ENCODE peak calls at places on chromosomes 5 and 9, in ten cellular contexts. V is ovary, O is astrocyte, A is pancreas, X is K562, L is psoas muscle, P is Panc1, R is IMR-90, C is spleen, M is PC-9. J is an unnamed sample. For H3K4me1, the result is how much of the 10 kb centered on the place peaks cover.

GRCh38 chr5:176648467-176649194 is 1.3 kb downstream of the TSPAN17 start:
- DNase-seq in V (no peak), O (no peak), A (no peak), X (peak), L (no peak), P (no peak), R (no peak), C (peak), M (no peak), J (no peak)

GRCh38 chr5:42811591-42812392 is at the start of gene SELENOP:
- DNase-seq in V (peak), O (no peak), A (peak), X (peak), L (peak), P (peak), R (no peak), C (no peak), M (peak), J (no peak)

GRCh38 chr5:93193756-93194155 is 387.3 kb downstream of the NR2F1-AS1 start:
- DNase-seq in V (no peak), O (peak), A (no peak), X (no peak), L (no peak), P (no peak), R (peak), C (no peak), M (no peak), J (no peak)

GRCh38 chr9:69168709-69169217 is 5.3 kb upstream of the TJP2 start:
- DNase-seq in V (no peak), O (peak), A (no peak), X (peak), L (no peak), P (no peak), R (peak), C (peak), M (peak), J (no peak)

GRCh38 chr5:77305222-77305846 is 94.9 kb downstream of the PDE8B start:
- DNase-seq in V (no peak), O (no peak), A (no peak), X (no peak), L (no peak), P (no peak), R (no peak), C (no peak), M (peak), J (no peak)

GRCh38 chr5:82526540-82526939 is 248.4 kb upstream of the RPS23 start:
- DNase-seq in V (no peak), O (no peak), A (no peak), X (no peak), L (no peak), P (no peak), R (no peak), C (no peak), M (no peak), J (no peak)

GRCh38 chr9:69937358-69937757 is 106.3 kb upstream of the MAMDC2 start:
- DNase-seq in V (no peak), O (no peak), A (no peak), X (peak), L (no peak), P (no peak), R (peak), C (no peak), M (no peak), J (no peak)

GRCh38 chr5:136435951-136436544 is 70.7 kb upstream of the TRPC7 start:
- DNase-seq in V (no peak), O (no peak), A (no peak), X (no peak), L (no peak), P (no peak), R (no peak), C (no peak), M (no peak), J (no peak)

GRCh38 chr5:150624334-150625163 is 15.9 kb upstream of the SYNPO start:
- DNase-seq in V (peak), O (no peak), A (peak), X (peak), L (peak), P (no peak), R (no peak), C (no peak), M (no peak), J (peak)

GRCh38 chr5:108919591-108920326 is 172.1 kb downstream of the FER start:
- DNase-seq in V (no peak), O (no peak), A (no peak), X (no peak), L (no peak), P (no peak), R (no peak), C (no peak), M (no peak), J (no peak)

GRCh38 chr5:108930107-108930506 is 182.4 kb downstream of the FER start:
- DNase-seq in V (no peak), O (no peak), A (no peak), X (no peak), L (no peak), P (no peak), R (no peak), C (no peak), M (no peak), J (no peak)

GRCh38 chr5:108925073-108925472 is 177.4 kb downstream of the FER start:
- DNase-seq in V (no peak), O (no peak), A (no peak), X (no peak), L (no peak), P (no peak), R (no peak), C (no peak), M (no peak), J (no peak)

GRCh38 chr5:108924457-108924961 is 176.8 kb downstream of the FER start:
- DNase-seq in V (no peak), O (no peak), A (no peak), X (peak), L (no peak), P (no peak), R (no peak), C (no peak), M (no peak), J (no peak)
- TF ChIP-seq CTCF in V (no peak), O (no peak), A (no peak), X (peak), L (no peak), P (peak), R (no peak), C (no peak), M (no peak), J (peak)

GRCh38 chr5:96706433-96707111 is 44.4 kb downstream of the CAST start:
- DNase-seq in V (no peak), O (no peak), A (no peak), X (no peak), L (peak), P (no peak), R (no peak), C (no peak), M (peak), J (no peak)

GRCh38 chr5:96708600-96708999 is 46.4 kb downstream of the CAST start:
- DNase-seq in V (no peak), O (no peak), A (no peak), X (no peak), L (no peak), P (no peak), R (no peak), C (no peak), M (no peak), J (no peak)

GRCh38 chr5:96703384-96703910 is 41.3 kb downstream of the CAST start:
- DNase-seq in V (no peak), O (no peak), A (no peak), X (no peak), L (no peak), P (no peak), R (no peak), C (no peak), M (no peak), J (no peak)

GRCh38 chr5:96702503-96703383 is 40.6 kb downstream of the CAST start:
- DNase-seq in V (peak), O (peak), A (peak), X (peak), L (peak), P (peak), R (peak), C (peak), M (peak), J (peak)

DNA sequence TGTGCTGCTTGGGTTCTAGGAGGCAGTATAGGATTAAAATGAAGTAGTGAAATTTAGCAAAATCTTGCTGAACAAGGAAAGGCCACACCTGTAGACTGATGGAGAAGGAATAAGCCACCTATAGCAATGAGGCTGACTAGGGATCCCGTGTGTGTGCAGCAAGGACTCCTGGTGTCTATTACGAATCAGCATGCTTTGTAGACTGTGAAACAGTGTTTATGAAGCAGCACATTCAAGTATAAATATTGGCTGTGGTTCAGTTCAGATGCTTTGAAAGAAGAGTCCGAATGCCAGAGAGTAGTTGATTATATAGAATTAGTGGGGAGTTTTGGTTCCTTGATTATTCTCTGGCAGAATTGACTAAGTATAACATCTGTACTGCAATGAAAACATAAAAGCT is 41.8 kb downstream of the CAST start:
- DNase-seq in V (no peak), O (no peak), A (no peak), X (no peak), L (no peak), P (no peak), R (peak), C (no peak), M (no peak), J (no peak)
- H3K4me3 ChIP-seq in V (no peak), O (peak), A (no peak), X (peak), L (peak), P (peak), R (no peak), C (peak), M (peak), J (peak)

DNA sequence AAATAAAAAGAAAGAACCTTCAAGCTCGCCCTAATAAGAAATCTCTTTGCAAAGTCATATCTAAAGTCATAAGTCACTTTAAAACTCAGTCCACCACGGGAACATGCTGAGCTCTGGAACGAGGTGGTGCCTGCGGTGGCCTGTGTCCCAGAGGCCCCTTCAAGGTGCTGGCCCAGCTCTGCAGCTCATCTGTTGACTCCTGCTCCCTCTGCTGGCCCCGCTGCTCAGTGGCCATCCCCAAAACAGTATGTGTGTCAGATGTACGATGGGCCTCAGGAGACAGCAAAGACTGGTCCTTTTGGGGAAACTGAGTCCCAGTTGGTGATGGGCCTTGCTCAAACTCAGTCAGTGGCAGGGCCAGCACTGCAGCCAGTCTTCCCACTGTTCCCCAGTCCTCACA is 22.8 kb upstream of the FOXB2 start:
- DNase-seq in V (no peak), O (no peak), A (no peak), X (peak), L (peak), P (no peak), R (peak), C (no peak), M (no peak), J (peak)
- H3K4me1 ChIP-seq in V (under half), O (under half), A (under half), X (under half), L (under half), P (under half), R (under half), C (under half), M (under half), J (under half)

DNA sequence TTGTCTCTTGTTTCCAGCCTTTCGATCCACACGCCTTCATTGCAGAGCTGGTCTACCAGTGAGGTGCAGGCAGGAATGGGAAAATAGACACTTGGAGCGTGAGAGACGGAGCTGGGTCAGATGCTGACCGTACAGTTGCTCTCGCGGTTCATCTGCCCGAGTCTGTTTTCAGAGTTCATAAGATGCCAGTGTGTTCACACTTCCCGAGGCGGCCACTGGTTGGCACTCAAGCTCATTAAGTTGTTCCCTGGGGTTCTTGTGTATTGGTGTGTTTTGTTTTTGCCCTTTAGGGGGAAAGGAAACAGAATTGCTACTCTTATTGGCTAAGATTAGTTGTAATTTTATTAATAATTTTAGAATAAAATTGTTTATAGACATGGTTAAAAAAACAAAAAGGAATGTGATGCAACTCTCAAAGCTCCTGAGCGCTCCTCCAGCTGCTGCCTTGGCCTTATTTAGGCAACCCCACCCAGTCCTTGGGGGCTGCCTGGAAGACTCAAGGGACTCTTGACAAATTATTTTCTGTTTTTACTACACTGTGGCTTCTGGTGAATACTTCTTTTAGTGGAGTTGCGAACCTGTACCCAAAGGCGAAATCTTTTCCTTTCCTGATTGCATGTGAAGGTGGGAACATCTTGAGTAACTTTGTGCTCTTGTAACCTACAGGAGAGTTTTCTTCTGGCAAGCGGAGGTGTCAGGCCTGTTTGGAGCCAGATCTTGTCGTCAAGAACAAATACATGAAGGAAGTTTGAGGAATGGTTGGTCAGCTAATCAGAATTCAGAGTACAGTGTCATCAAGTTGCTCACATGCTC is 146.1 kb downstream of the MAST4 start:
- DNase-seq in V (peak), O (no peak), A (no peak), X (peak), L (peak), P (no peak), R (no peak), C (no peak), M (no peak), J (no peak)
- TF ChIP-seq CTCF in V (no peak), O (no peak), A (peak), X (peak), L (no peak), P (peak), R (no peak), C (no peak), M (no peak), J (peak)

GRCh38 chr5:141913560-141913959 is 10.1 kb upstream of the DELE1 start:
- DNase-seq in V (no peak), O (no peak), A (no peak), X (no peak), L (no peak), P (no peak), R (no peak), C (no peak), M (no peak), J (no peak)
- H3K4me3 ChIP-seq in V (peak), O (peak), A (no peak), X (peak), L (peak), P (no peak), R (no peak), C (peak), M (no peak), J (peak)

GRCh38 chr9:112002847-112003457 is 106.3 kb downstream of the UGCG start:
- DNase-seq in V (no peak), O (no peak), A (no peak), X (no peak), L (no peak), P (no peak), R (peak), C (no peak), M (no peak), J (no peak)

GRCh38 chr9:112005939-112006338 is 109.3 kb downstream of the UGCG start:
- DNase-seq in V (no peak), O (no peak), A (no peak), X (no peak), L (no peak), P (no peak), R (no peak), C (no peak), M (no peak), J (no peak)

GRCh38 chr9:112000743-112001142 is 104.1 kb downstream of the UGCG start:
- DNase-seq in V (no peak), O (no peak), A (no peak), X (no peak), L (no peak), P (no peak), R (no peak), C (no peak), M (no peak), J (no peak)

GRCh38 chr9:112002131-112002846 is 105.7 kb downstream of the UGCG start:
- DNase-seq in V (no peak), O (no peak), A (no peak), X (no peak), L (no peak), P (no peak), R (no peak), C (no peak), M (no peak), J (no peak)

GRCh38 chr9:112003538-112003937 is 106.9 kb downstream of the UGCG start:
- DNase-seq in V (no peak), O (no peak), A (no peak), X (no peak), L (no peak), P (no peak), R (no peak), C (no peak), M (no peak), J (no peak)
- H3K4me1 ChIP-seq in V (under half), O (under half), A (under half), X (under half), L (under half), P (under half), R (under half), C (under half), M (under half), J (under half)

GRCh38 chr9:105415344-105415980 is 32.4 kb upstream of the FSD1L start:
- DNase-seq in V (peak), O (peak), A (peak), X (peak), L (no peak), P (peak), R (peak), C (no peak), M (peak), J (peak)
- TF ChIP-seq CTCF in V (peak), O (peak), A (peak), X (peak), L (peak), P (peak), R (peak), C (peak), M (peak), J (peak)

DNA sequence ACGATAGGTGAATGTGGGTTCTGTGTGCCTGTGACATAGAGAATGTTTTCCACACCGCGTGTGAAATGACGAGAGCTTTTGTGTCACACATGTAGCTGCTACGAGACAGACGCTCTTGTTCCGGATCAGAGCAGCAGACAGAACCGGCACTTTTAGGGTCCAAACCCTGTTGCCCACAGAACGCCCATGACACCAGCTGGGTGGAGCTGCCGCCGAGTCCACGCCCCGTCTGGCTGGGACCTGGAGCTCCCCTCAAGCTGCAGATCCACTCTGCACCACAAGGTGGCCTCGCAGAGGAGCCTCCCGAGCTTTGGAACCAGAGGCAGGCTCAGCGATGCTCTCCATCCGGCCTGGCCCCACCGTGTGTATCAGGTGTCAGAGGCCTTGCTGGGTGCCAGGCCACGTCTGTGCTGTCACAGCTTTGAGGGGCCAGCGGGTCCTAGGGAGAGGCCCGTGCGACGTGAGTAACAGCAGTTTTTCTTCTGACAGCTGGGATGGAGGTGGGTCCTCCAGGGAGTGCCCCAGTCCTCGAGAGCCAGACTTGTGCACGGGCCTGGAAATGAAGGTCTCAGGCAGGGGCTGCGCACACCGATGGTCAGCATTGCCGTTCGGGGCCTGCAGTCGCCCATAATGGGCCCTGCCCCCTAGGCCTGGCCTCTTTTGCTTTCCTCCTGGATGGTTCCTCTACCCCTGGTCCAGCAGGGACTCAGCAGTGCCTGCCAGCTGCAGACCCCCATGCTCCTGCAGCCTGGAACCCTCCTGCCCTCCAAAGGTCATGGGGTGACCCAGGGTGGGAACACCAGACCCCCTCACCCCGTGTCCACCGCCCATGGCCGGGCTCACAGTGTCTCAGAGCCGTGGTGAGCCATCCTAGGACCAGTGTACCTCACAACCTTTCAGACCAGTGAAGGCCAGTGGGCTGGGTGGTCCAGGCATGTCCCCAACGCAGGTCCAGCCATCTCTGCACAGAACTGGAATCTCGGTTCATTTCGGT is 2.5 kb upstream of the LRRC14B start:
- DNase-seq in V (peak), O (peak), A (peak), X (peak), L (peak), P (peak), R (peak), C (peak), M (peak), J (peak)
- H3K4me3 ChIP-seq in V (no peak), O (peak), A (no peak), X (no peak), L (peak), P (peak), R (no peak), C (peak), M (no peak), J (peak)

GRCh38 chr9:78356634-78357033 is 59.7 kb downstream of the PSAT1 start:
- DNase-seq in V (no peak), O (no peak), A (no peak), X (no peak), L (no peak), P (no peak), R (no peak), C (no peak), M (no peak), J (no peak)
- H3K4me1 ChIP-seq in V (under half), O (under half), A (under half), X (under half), L (under half), P (under half), R (under half), C (under half), M (under half), J (under half)

DNA sequence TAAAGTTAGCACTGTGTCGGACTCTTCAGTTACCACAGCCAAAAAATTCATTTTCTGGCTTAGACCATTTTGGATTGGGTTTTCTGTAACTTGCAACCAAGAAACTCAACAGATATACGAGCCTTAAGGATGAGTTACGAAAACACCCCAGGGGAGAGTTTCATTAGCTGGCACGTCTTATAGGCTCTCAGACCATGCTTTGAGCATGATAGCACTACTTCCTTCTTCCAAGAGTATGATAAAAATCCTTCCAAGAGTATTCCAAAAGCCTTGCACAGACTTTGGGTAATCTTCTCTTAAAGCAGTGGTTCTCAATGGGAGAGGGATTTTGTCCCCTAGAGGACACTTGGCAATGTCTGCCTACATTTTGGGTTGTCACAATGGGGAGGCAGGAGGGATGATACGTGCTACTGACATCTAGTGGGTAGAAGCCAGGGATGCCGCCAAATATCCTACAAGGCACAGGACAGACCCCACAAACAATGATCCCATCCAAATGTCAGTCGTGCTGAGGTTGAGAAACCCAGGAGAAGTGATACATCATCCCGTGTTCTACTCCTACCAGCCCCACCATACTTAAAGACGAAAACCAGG is 64.8 kb downstream of the SMIM23 start:
- DNase-seq in V (no peak), O (no peak), A (no peak), X (peak), L (no peak), P (no peak), R (no peak), C (no peak), M (no peak), J (peak)
- TF ChIP-seq CTCF in V (no peak), O (peak), A (no peak), X (peak), L (no peak), P (peak), R (peak), C (peak), M (peak), J (peak)

J was measured in BE2C.